ENCODE peak calls at places on chromosomes 5 and 9, in seven cellular contexts. L, Z, U, S, J, W and V are unnamed samples.

GRCh38 chr9:136203406-136204085 is 1.4 kb downstream of the LHX3 start:
- DNase-seq in J (no peak), Z (no peak), S (no peak), W (no peak), U (no peak), L (no peak), V (no peak)

GRCh38 chr5:160270704-160271103 is 41.4 kb downstream of the FABP6 start:
- DNase-seq in L (no peak), W (no peak), Z (no peak), J (no peak), U (no peak), S (no peak), V (no peak)

GRCh38 chr5:173634465-173634983 is 18.1 kb upstream of the BOD1 start:
- DNase-seq in Z (no peak), L (no peak), U (no peak), S (no peak), W (no peak), J (no peak), V (no peak)

GRCh38 chr9:112242147-112242804 is 67.2 kb upstream of the SUSD1 start:
- DNase-seq in W (no peak), Z (no peak), U (no peak), L (no peak), J (no peak), S (no peak), V (no peak)

GRCh38 chr5:178313316-178313715 is 80.7 kb upstream of the PHYKPL start:
- DNase-seq in W (no peak), S (no peak), J (no peak), L (no peak), Z (no peak), U (no peak), V (no peak)

GRCh38 chr5:72612810-72613209 is 105.6 kb upstream of the ZNF366 start:
- DNase-seq in J (peak; percentile 34), L (no peak), W (no peak), Z (no peak), U (no peak), S (no peak), V (no peak)

GRCh38 chr5:125186911-125187375 is 440.5 kb upstream of the ZNF608 start:
- DNase-seq in U (no peak), J (no peak), S (no peak), W (no peak), L (no peak), Z (no peak), V (no peak)

GRCh38 chr9:95840096-95840495 is 35.4 kb upstream of the ERCC6L2 start:
- DNase-seq in J (no peak), W (no peak), Z (peak; percentile 33), U (no peak), S (no peak), L (no peak), V (no peak)

GRCh38 chr5:58457040-58457439 is 2.8 kb downstream of the PLK2 start:
- DNase-seq in J (no peak), S (no peak), Z (peak; percentile 56), W (no peak), U (no peak), L (peak; percentile 23), V (no peak)

GRCh38 chr9:113648586-113648985 is 185.1 kb downstream of the RGS3 start:
- DNase-seq in U (no peak), J (no peak), L (no peak), Z (no peak), W (no peak), S (no peak), V (no peak)

GRCh38 chr5:36606437-36607113 is at the start of gene SLC1A3:
- DNase-seq in J (peak; percentile 74), W (peak; percentile 85), S (peak; percentile 84), U (peak; percentile 66), L (peak; percentile 88), Z (peak; percentile 78), V (peak; percentile 63)

GRCh38 chr9:38376266-38376665 is 16.2 kb upstream of the ALDH1B1 start:
- DNase-seq in J (no peak), Z (no peak), W (no peak), L (no peak), S (no peak), U (no peak), V (no peak)

GRCh38 chr9:112404367-112404979 is 24.6 kb downstream of the HSDL2 start:
- DNase-seq in W (peak; percentile 57), J (peak; percentile 7), Z (peak; percentile 30), L (no peak), S (no peak), U (no peak), V (no peak)

GRCh38 chr5:138874771-138875628 is at the start of gene LRRTM2:
- DNase-seq in J (peak; percentile 33), W (peak; percentile 95), U (no peak), S (no peak), L (peak; percentile 92), Z (peak; percentile 66), V (peak; percentile 70)

GRCh38 chr9:137479892-137480685 is 21.0 kb upstream of the NSMF start:
- DNase-seq in Z (no peak), S (peak; percentile 40), U (no peak), W (no peak), L (no peak), J (no peak), V (no peak)

DNA sequence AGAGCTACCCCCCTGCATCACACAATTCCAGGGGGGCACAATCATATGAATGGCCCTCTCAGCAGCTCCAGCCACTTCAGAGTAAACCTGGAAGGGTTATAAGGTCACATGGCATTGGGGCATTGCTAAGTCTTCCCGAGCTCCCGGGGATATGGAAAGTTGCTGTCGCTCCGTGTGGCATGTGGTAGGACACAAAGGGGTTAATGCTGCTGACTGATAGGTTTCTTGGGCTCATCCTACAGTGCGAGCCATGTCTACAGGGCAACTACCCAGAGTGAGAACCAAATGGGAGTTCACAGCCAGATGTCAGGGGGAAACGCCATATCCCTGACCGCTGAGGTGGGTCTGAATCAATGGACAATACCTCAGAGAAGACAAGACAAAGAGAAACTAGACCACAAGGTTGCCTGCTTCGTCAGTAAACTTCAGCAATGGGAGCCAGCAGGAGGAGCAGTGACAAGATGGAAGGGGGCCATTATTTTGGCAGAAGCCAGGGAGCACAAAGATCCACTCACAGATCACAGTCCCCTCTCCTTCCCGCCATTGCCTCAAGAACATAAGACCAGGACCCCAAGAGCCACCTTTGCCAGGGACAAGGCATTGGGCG is 52.4 kb upstream of the SHISAL2B start:
- DNase-seq in J (peak; percentile 14), Z (no peak), L (no peak), S (peak; percentile 46), W (peak; percentile 7), U (peak; percentile 37), V (no peak)
- TF ChIP-seq CTCF in J (peak; percentile 16), Z (peak; percentile 10), L (peak; percentile 14), S (peak; percentile 69), W (peak; percentile 9), U (peak; percentile 42), V (no peak)

GRCh38 chr5:176568657-176569056 is 19.5 kb downstream of the CDHR2 start:
- DNase-seq in W (no peak), J (no peak), Z (no peak), S (no peak), L (no peak), U (no peak), V (no peak)

GRCh38 chr5:176573564-176574296 is 24.6 kb downstream of the CDHR2 start:
- DNase-seq in Z (peak; percentile 51), W (peak; percentile 26), U (peak; percentile 80), J (peak; percentile 57), L (peak; percentile 36), S (peak; percentile 84), V (peak; percentile 5)

GRCh38 chr5:176565760-176566288 is 16.7 kb downstream of the CDHR2 start:
- DNase-seq in W (no peak), L (no peak), Z (no peak), S (no peak), J (no peak), U (no peak), V (no peak)

GRCh38 chr5:176574297-176574591 is 25.1 kb downstream of the CDHR2 start:
- DNase-seq in S (no peak), W (no peak), L (no peak), Z (no peak), U (no peak), J (peak; percentile 7), V (no peak)

GRCh38 chr5:176570044-176570443 is 20.9 kb downstream of the CDHR2 start:
- DNase-seq in U (no peak), Z (peak; percentile 54), S (no peak), J (peak; percentile 55), L (peak; percentile 22), W (peak; percentile 11), V (no peak)
- TF ChIP-seq CTCF in U (no peak), Z (peak; percentile 31), S (no peak), J (peak; percentile 35), L (peak; percentile 19), W (peak; percentile 31), V (peak; percentile 53)

GRCh38 chr9:129478461-129478860 is 142.4 kb downstream of the C9orf50 start:
- DNase-seq in W (no peak), U (no peak), Z (no peak), L (no peak), J (no peak), S (no peak), V (no peak)

GRCh38 chr9:129474740-129475404 is 146.0 kb downstream of the C9orf50 start:
- DNase-seq in S (no peak), U (no peak), Z (no peak), J (no peak), L (no peak), W (no peak), V (no peak)

GRCh38 chr9:129480227-129480626 is 140.7 kb downstream of the C9orf50 start:
- DNase-seq in J (peak; percentile 48), W (peak; percentile 40), L (peak; percentile 52), S (no peak), Z (peak; percentile 38), U (no peak), V (no peak)

GRCh38 chr9:129479217-129480011 is 141.5 kb downstream of the C9orf50 start:
- DNase-seq in L (no peak), U (no peak), J (no peak), W (no peak), S (peak; percentile 6), Z (no peak), V (no peak)

GRCh38 chr9:129476821-129477611 is 143.9 kb downstream of the C9orf50 start:
- DNase-seq in L (no peak), W (no peak), J (peak; percentile 70), U (no peak), S (no peak), Z (no peak), V (no peak)
- TF ChIP-seq CTCF in L (no peak), W (no peak), J (no peak), U (no peak), S (peak; percentile 8), Z (no peak), V (no peak)

DNA sequence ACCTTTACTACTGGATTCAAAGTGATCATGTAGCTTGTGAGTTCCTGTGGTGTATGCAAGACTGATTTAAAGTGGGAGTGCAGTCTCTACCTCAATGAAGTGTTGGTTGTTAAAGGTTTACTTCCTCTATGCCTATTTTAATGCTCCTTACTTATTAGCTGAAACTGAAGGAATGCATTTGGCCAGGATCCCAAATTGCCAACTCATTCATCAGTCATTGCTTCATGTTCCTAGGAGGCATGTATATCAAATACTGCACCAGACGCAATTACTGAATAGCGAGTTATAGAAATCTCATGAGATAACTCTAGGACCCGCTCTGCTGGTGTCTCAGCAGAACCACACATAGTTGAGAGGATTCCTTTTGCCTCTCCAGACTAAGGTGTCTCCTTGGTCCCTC is 143.0 kb upstream of the RPS23 start:
- DNase-seq in W (peak; percentile 95), J (peak; percentile 99), U (no peak), S (no peak), L (peak; percentile 87), Z (peak; percentile 84), V (peak; percentile 94)
- TF ChIP-seq CTCF in W (peak; percentile 28), J (peak; percentile 32), U (no peak), S (no peak), L (peak; percentile 25), Z (peak; percentile 15), V (peak; percentile 65)